ENCODE peak calls at places on chromosomes 5 and 9, in ten cellular contexts. S is body of pancreas; A is Right ventricle myocardium superior; I is PC-3; Z is aorta; R is RWPE2; J is activated CD8-positive, alpha-beta T cell treated with anti-CD3 and anti-CD28 coated beads for 36 hours; T is A549; G is stimulated activated naive CD8-positive, alpha-beta T cell treated with anti-CD3 and anti-CD28 coated beads, Interleukin-15, amount 100 ng/mL, for 72 hours; K is activated T-cell treated with anti-CD3 and anti-CD28 coated beads, Interleukin-2, amount 50 U/mL, for 4 hours. B is an unnamed sample.

GRCh38 chr5:170306381-170306790 is 8.8 kb upstream of the LCP2 start:
- ATAC-seq in R (peak; percentile 40), Z (peak; percentile 87), I (no peak), J (peak; percentile 43), K (peak; percentile 57), G (peak; percentile 60), T (peak; percentile 44), S (no peak), A (peak; percentile 76), B (peak; percentile 68)

GRCh38 chr5:135231289-135231688 is 167.7 kb downstream of the MACROH2A1 start:
- ATAC-seq in G (no peak), I (no peak), Z (no peak), R (no peak), A (no peak), J (no peak), T (no peak), K (no peak), S (no peak), B (no peak)

GRCh38 chr9:96317335-96317980 is 15.5 kb upstream of the HSD17B3 start:
- ATAC-seq in R (peak; percentile 44), T (peak; percentile 50), I (peak; percentile 50), J (no peak), G (peak; percentile 52), S (peak; percentile 71), A (peak; percentile 79), K (peak; percentile 32), Z (peak; percentile 81), B (no peak)

GRCh38 chr9:26324787-26325186 is 567.8 kb downstream of the CAAP1 start:
- ATAC-seq in J (no peak), R (no peak), I (no peak), K (no peak), S (no peak), G (no peak), A (peak; percentile 36), T (no peak), Z (no peak), B (no peak)

GRCh38 chr5:178108966-178109365 is 4.4 kb upstream of the N4BP3 start:
- ATAC-seq in R (peak; percentile 16), I (peak; percentile 23), A (no peak), T (no peak), J (no peak), G (no peak), K (no peak), Z (no peak), S (no peak), B (no peak)

GRCh38 chr9:131814714-131815113 is 74.8 kb upstream of the RAPGEF1 start:
- ATAC-seq in G (no peak), J (no peak), A (no peak), T (no peak), S (no peak), K (no peak), Z (no peak), I (no peak), R (no peak), B (no peak)

GRCh38 chr9:114157516-114158176 is 2.3 kb downstream of the COL27A1 start:
- ATAC-seq in K (no peak), G (no peak), J (no peak), S (no peak), T (no peak), R (no peak), Z (no peak), A (no peak), I (no peak), B (no peak)

GRCh38 chr5:107395632-107396350 is 274.9 kb downstream of the EFNA5 start:
- ATAC-seq in S (no peak), T (no peak), I (no peak), K (no peak), Z (no peak), A (no peak), J (no peak), G (no peak), R (no peak), B (no peak)

GRCh38 chr9:37626708-37627293 is 24.0 kb upstream of the FRMPD1 start:
- ATAC-seq in J (no peak), K (no peak), G (no peak), S (no peak), R (peak; percentile 10), T (no peak), I (no peak), A (no peak), Z (no peak), B (no peak)

GRCh38 chr5:23820764-23821471 is 313.5 kb downstream of the PRDM9 start:
- ATAC-seq in S (peak; percentile 68), R (peak; percentile 81), T (peak; percentile 78), J (no peak), K (no peak), A (no peak), Z (no peak), I (peak; percentile 85), G (no peak), B (no peak)

GRCh38 chr5:14305045-14305444 is 161.9 kb downstream of the TRIO start:
- ATAC-seq in Z (no peak), I (no peak), K (no peak), G (no peak), J (no peak), T (peak; percentile 70), S (no peak), A (peak; percentile 81), R (peak; percentile 97), B (peak; percentile 13)

GRCh38 chr9:127316586-127317383 is 52.2 kb downstream of the GARNL3 start:
- ATAC-seq in S (peak; percentile 24), K (peak; percentile 56), I (peak; percentile 81), T (no peak), R (peak; percentile 72), Z (peak; percentile 78), G (peak; percentile 80), J (no peak), A (no peak), B (no peak)

GRCh38 chr5:83342475-83342874 is 129.1 kb upstream of the VCAN start:
- ATAC-seq in S (no peak), Z (peak; percentile 58), K (no peak), R (no peak), I (no peak), G (no peak), A (peak; percentile 56), T (no peak), J (no peak), B (no peak)

GRCh38 chr5:158700997-158701391 is 398.7 kb downstream of the EBF1 start:
- ATAC-seq in A (no peak), Z (no peak), K (no peak), I (no peak), T (no peak), J (no peak), R (no peak), G (no peak), S (no peak), B (no peak)

GRCh38 chr9:132503116-132503515 is 79.3 kb upstream of the BARHL1 start:
- ATAC-seq in T (no peak), Z (no peak), G (no peak), I (no peak), J (no peak), R (no peak), K (no peak), A (no peak), S (no peak), B (no peak)

GRCh38 chr5:139091439-139092156 is 106.6 kb downstream of the SIL1 start:
- ATAC-seq in G (no peak), Z (peak; percentile 84), S (peak; percentile 40), J (no peak), T (no peak), R (peak; percentile 42), I (no peak), A (peak; percentile 94), K (no peak), B (no peak)

GRCh38 chr9:134571946-134572914 is 69.4 kb upstream of the COL5A1 start:
- ATAC-seq in Z (no peak), K (no peak), A (no peak), G (peak; percentile 69), I (no peak), J (peak; percentile 53), S (no peak), T (peak; percentile 65), R (peak; percentile 44), B (peak; percentile 17)

GRCh38 chr5:59001154-59001553 is 418.3 kb downstream of the RAB3C start:
- ATAC-seq in A (peak; percentile 65), R (no peak), T (no peak), I (no peak), Z (no peak), K (no peak), J (peak; percentile 23), S (no peak), G (no peak), B (no peak)

GRCh38 chr5:32290922-32291321 is 21.8 kb downstream of the MTMR12 start:
- ATAC-seq in G (no peak), A (no peak), K (no peak), Z (no peak), J (no peak), I (no peak), T (no peak), S (peak; percentile 66), R (no peak), B (no peak)

GRCh38 chr5:176809544-176810083 is 745 bp upstream of the UNC5A start:
- ATAC-seq in J (peak; percentile 4), T (no peak), A (no peak), R (no peak), S (no peak), K (peak; percentile 11), I (no peak), Z (no peak), G (peak; percentile 30), B (no peak)

GRCh38 chr9:81113408-81114124 is 575.8 kb downstream of the TLE1 start:
- ATAC-seq in T (no peak), A (peak; percentile 49), K (no peak), R (no peak), Z (no peak), S (no peak), I (no peak), J (no peak), G (peak; percentile 48), B (no peak)

GRCh38 chr5:160360310-160360709 is 10.1 kb downstream of the C1QTNF2 start:
- ATAC-seq in R (no peak), K (no peak), I (no peak), S (no peak), A (no peak), Z (no peak), J (no peak), T (no peak), G (no peak), B (no peak)

GRCh38 chr9:130222833-130223232 is 42.7 kb upstream of the HMCN2 start:
- ATAC-seq in Z (no peak), R (no peak), G (no peak), A (no peak), K (no peak), I (no peak), J (no peak), T (no peak), S (no peak), B (no peak)

GRCh38 chr5:111775224-111775623 is 18.2 kb upstream of the NREP start:
- ATAC-seq in T (no peak), K (no peak), R (no peak), S (no peak), Z (peak; percentile 44), I (no peak), J (no peak), G (no peak), A (no peak), B (no peak)

GRCh38 chr9:109421034-109421700 is 76.9 kb downstream of the PTPN3 start:
- ATAC-seq in S (no peak), T (no peak), K (no peak), I (no peak), Z (no peak), G (no peak), R (no peak), A (peak; percentile 67), J (no peak), B (no peak)

GRCh38 chr9:20873240-20873860 is 158.1 kb downstream of the HACD4 start:
- ATAC-seq in J (no peak), Z (no peak), G (no peak), K (no peak), S (no peak), R (no peak), A (no peak), T (no peak), I (no peak), B (no peak)

GRCh38 chr9:105656131-105656921 is 5.9 kb upstream of the TAL2 start:
- ATAC-seq in T (peak; percentile 81), S (peak; percentile 65), A (peak; percentile 97), J (peak; percentile 65), I (peak; percentile 78), R (peak; percentile 65), G (peak; percentile 72), Z (peak; percentile 68), K (peak; percentile 64), B (peak; percentile 18)

GRCh38 chr5:115475768-115476167 is 68.8 kb downstream of the FEM1C start:
- ATAC-seq in R (no peak), I (no peak), A (no peak), G (no peak), S (no peak), Z (no peak), T (no peak), J (no peak), K (no peak), B (no peak)